ENCODE peak calls at places on chromosomes 2 and 18, in four cellular contexts. L is K562, P is HCT116, D is HepG2. G is an unnamed sample.
A peak's percentile ranks its signal among the peaks of the same experiment; 100 is the strongest.

GRCh38 chr18:72700961-72701710 is 157.0 kb upstream of the CBLN2 start:
- DNase-seq in L (peak; percentile 0), P (no peak), D (peak; percentile 9), G (no peak)

GRCh38 chr2:145421841-145422240 is 901.9 kb upstream of the ZEB2 start:
- DNase-seq in L (no peak), P (no peak), D (no peak), G (no peak)

GRCh38 chr2:182616471-182617393 is 99.3 kb upstream of the DNAJC10 start:
- DNase-seq in L (no peak), P (no peak), D (peak; percentile 63), G (no peak)

GRCh38 chr2:200342235-200342634 is 35.7 kb downstream of the SPATS2L start:
- DNase-seq in L (no peak), P (no peak), D (no peak), G (no peak)

GRCh38 chr18:8661754-8662573 is 43.4 kb upstream of the MTCL1 start:
- DNase-seq in L (peak; percentile 38), P (no peak), D (no peak), G (no peak)

GRCh38 chr2:110751642-110752041 is 19.3 kb downstream of the ACOXL start:
- DNase-seq in L (no peak), P (no peak), D (no peak), G (no peak)

GRCh38 chr2:74890711-74891110 is 56.8 kb downstream of the HK2 start:
- DNase-seq in L (no peak), P (no peak), D (no peak), G (no peak)

GRCh38 chr2:6877402-6878305 is at the start of gene RSAD2:
- DNase-seq in L (peak; percentile 47), P (no peak), D (peak; percentile 31), G (no peak)

GRCh38 chr2:164061129-164061746 is 325.4 kb upstream of the FIGN start:
- DNase-seq in L (peak; percentile 3), P (peak; percentile 22), D (peak; percentile 53), G (peak; percentile 20)

GRCh38 chr18:9365406-9365805 is 30.8 kb downstream of the TWSG1 start:
- DNase-seq in L (no peak), P (no peak), D (no peak), G (no peak)

GRCh38 chr2:143321994-143322393 is 192.8 kb downstream of the ARHGAP15 start:
- DNase-seq in L (peak; percentile 77), P (no peak), D (no peak), G (no peak)

DNA sequence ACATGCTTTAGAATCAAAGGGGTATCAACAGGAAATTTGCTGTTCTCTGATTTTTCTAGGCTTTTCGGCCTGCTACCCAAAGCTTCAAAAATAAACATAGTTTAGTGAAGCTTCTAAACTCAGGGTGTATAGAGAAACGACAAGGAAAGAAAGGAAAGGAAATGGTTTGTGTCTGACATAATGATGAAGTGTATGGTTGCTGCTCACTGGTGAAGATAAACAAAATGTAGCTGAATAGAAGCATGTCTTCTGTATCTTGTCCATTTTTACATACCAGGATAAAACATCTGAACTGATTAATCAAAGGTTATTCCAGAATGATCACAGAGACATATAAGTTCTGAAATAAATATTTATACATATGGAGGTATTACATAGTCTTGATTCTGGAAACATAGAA is 1324.6 kb upstream of the NRXN1 start:
- DNase-seq in L (no peak), P (no peak), D (no peak), G (no peak)
- TF ChIP-seq TCF7L2 in L (no peak), P (no peak), D (no peak), G (no peak)

DNA sequence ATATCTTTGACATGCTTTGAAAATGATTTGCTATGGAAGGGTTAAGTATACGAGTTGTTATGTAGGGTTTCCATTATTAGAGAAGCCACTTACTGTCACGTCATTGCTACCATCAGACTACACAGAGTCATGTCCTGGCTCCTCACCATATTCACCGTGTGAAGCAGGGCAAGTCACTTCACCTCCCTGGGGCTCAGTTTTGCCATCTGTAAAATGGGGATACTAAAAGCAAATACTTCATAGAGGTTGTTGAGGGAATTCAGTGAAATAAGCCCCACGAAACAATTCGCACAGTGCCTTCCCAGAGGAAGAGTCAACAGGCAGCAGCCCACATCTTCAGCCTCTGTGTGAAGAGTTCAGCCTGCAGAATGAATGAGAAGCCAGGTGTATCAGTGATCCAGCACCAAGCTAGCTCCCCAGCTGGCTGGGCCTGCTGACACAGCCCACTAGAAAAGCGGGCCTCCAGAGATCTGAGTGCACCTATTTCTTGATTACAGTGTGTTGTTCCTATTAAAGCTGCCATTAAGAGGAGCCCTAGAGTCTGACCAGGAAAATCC is 3.4 kb downstream of the DIPK1C start:
- DNase-seq in L (no peak), P (no peak), D (no peak), G (no peak)
- H3K4me3 ChIP-seq in L (no peak overlapping the region), P (no peak overlapping the region), D (no peak overlapping the region), G (no peak overlapping the region)

GRCh38 chr2:186895451-186895850 is 46.5 kb upstream of the ZSWIM2 start:
- DNase-seq in L (no peak), P (no peak), D (no peak), G (no peak)

GRCh38 chr2:186894478-186894877 is 45.5 kb upstream of the ZSWIM2 start:
- DNase-seq in L (no peak), P (no peak), D (no peak), G (no peak)

GRCh38 chr2:186889291-186889886 is 40.4 kb upstream of the ZSWIM2 start:
- DNase-seq in L (no peak), P (no peak), D (no peak), G (no peak)

GRCh38 chr2:186887107-186888090 is 38.4 kb upstream of the ZSWIM2 start:
- DNase-seq in L (peak; percentile 78), P (no peak), D (no peak), G (no peak)

DNA sequence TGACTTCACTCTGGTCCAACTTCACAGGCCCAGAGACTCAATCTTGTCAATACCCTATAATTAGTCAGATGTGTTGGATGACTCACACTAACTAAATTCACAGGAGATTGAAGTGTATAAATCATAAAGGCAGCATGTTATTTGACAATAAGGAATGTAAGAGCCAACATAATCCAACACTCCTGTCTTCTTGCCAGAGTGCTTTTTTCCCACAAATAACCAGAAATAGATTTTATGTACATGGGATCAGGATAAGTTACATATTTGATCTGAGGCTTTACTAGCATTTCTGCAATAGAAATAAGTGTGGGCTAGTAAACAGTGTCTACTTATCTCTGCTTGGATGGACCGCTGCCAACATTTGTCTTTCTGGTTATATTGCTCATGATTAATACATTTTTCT is 42.2 kb upstream of the ZSWIM2 start:
- DNase-seq in L (no peak), P (peak; percentile 15), D (no peak), G (no peak)
- TF ChIP-seq TCF7L2 in L (no peak), P (peak; percentile 54), D (no peak), G (no peak)

DNA sequence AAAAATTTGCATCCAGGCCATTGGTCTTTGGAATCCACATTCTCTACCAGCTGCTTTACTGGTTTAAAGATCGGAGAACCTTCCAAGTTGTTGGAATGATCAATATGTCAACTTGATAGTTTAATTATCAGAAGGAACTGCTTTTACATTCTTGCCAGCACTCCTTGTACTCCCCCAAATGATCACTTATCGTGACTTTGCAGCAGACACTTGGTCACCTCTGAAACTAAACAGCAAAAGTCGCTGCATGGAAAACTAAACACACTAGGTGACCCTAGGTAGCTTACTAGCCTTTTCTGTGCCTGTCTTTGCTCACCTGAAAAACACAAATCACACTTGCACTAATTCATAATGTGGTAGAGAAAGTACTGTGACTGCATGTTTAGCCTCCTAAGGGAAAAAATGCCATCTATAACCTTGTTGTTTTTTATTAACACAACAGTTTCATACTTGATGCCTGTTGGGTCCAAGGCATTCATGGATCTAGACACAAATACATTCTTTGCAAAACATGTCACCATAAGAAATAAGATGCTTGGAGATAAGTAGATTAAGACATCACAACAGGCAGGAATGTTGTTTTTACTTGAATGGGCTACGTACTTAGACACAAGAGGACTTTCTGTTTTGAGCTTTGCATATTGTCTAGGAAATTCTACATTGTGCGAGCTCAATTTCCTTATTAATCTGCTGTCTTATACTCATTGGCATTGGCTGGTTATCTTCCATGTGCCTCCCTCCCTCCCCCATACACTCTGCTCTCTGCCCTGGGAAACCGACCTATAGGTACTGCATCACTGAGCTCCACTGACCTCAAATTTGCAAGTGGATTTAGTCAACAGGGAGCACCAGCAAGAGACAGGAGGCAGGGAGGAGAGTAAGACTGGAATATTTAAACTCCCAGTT is 219.1 kb upstream of the STK17B start:
- DNase-seq in L (peak; percentile 37), P (no peak), D (no peak), G (no peak)
- H3K4me3 ChIP-seq in L (no peak overlapping the region), P (no peak overlapping the region), D (no peak overlapping the region), G (no peak overlapping the region)

GRCh38 chr18:79612291-79613108 is 67.1 kb upstream of the CTDP1 start:
- DNase-seq in L (no peak), P (no peak), D (no peak), G (no peak)

GRCh38 chr18:79609841-79610281 is 69.7 kb upstream of the CTDP1 start:
- DNase-seq in L (no peak), P (no peak), D (no peak), G (no peak)

GRCh38 chr18:79609021-79609461 is 70.6 kb upstream of the CTDP1 start:
- DNase-seq in L (no peak), P (no peak), D (no peak), G (no peak)

GRCh38 chr18:79610461-79611039 is 69.1 kb upstream of the CTDP1 start:
- DNase-seq in L (peak; percentile 36), P (no peak), D (no peak), G (no peak)

DNA sequence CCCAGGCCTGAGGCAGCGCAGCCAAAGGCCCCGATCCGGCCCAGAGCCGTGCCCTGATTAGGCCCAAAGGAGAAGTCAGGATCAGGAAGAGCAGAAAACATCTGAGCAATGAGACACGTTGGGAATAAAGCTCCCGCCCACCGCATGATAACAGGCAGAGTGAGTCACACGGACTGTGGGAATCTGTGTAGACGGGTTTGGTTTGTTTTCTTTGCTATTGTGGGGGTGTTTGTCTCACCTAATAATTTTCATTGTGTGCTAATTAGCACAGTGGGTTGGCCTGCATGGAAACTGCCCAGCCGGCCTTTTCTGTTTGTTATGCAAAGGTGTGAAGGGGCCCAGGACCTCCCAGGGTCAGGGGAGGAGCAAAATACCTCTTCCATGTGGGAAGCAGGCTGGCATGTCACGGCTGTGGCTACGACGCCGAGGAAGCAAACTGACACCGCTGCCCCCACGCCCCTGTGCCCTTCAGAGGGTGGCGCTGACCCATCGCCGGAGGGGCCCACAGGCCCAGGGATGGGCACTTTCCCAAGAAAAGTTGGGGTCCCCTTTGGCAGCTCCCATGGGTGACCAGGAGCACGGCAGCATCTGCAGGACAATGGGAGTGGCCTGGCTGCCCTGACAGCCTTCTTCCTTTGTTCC is 68.4 kb upstream of the CTDP1 start:
- DNase-seq in L (peak; percentile 53), P (peak; percentile 2), D (no peak), G (no peak)
- TF ChIP-seq TCF7L2 in L (no peak), P (no peak), D (no peak), G (no peak)

GRCh38 chr2:9693138-9693520 is 62.3 kb upstream of the YWHAQ start:
- DNase-seq in L (no peak), P (no peak), D (no peak), G (no peak)
- H3K4me3 ChIP-seq in L (no peak overlapping the region), P (no peak overlapping the region), D (no peak overlapping the region), G (no peak overlapping the region)

G was measured in Panc1.